ENCODE peak calls at places on chromosomes 12 and 14, in five cellular contexts. One of them, this sample, is unnamed.

GRCh38 chr12:48973992-48974673 is 2.6 kb upstream of the WNT10B start:
- DNase-seq in brain microvascular endothelial cell: peak; percentile 61
- DNase-seq in glutamatergic neuron: peak; percentile 87
- DNase-seq in ovary: no peak
- DNase-seq in lung: no peak
- DNase-seq in this sample: peak; percentile 58

GRCh38 chr14:55500708-55501107 is 60.3 kb upstream of the TBPL2 start:
- DNase-seq in brain microvascular endothelial cell: no peak
- DNase-seq in glutamatergic neuron: no peak
- DNase-seq in ovary: no peak
- DNase-seq in lung: no peak
- DNase-seq in this sample: no peak

GRCh38 chr12:76713130-76713529 is 50.8 kb upstream of the ZDHHC17 start:
- DNase-seq in brain microvascular endothelial cell: peak; percentile 45
- DNase-seq in glutamatergic neuron: no peak
- DNase-seq in ovary: no peak
- DNase-seq in lung: no peak
- DNase-seq in this sample: no peak

GRCh38 chr12:57148469-57149308 is 1.3 kb upstream of the LRP1-AS start:
- DNase-seq in brain microvascular endothelial cell: no peak
- DNase-seq in glutamatergic neuron: no peak
- DNase-seq in ovary: peak; percentile 79
- DNase-seq in lung: no peak
- DNase-seq in this sample: peak; percentile 70

GRCh38 chr12:29534935-29535334 is 37.4 kb upstream of the OVCH1 start:
- DNase-seq in brain microvascular endothelial cell: no peak
- DNase-seq in glutamatergic neuron: no peak
- DNase-seq in ovary: no peak
- DNase-seq in lung: no peak
- DNase-seq in this sample: no peak

GRCh38 chr14:34012978-34013713 is 62.3 kb upstream of the EGLN3 start:
- DNase-seq in brain microvascular endothelial cell: no peak
- DNase-seq in glutamatergic neuron: no peak
- DNase-seq in ovary: no peak
- DNase-seq in lung: no peak
- DNase-seq in this sample: no peak

GRCh38 chr12:107330901-107331431 is 237.6 kb upstream of the CRY1 start:
- DNase-seq in brain microvascular endothelial cell: no peak
- DNase-seq in glutamatergic neuron: no peak
- DNase-seq in ovary: no peak
- DNase-seq in lung: no peak
- DNase-seq in this sample: no peak

GRCh38 chr12:116161588-116161987 is 115.9 kb downstream of the MED13L start:
- DNase-seq in brain microvascular endothelial cell: no peak
- DNase-seq in glutamatergic neuron: no peak
- DNase-seq in ovary: no peak
- DNase-seq in lung: no peak
- DNase-seq in this sample: no peak

GRCh38 chr14:52473557-52473956 is 78.7 kb downstream of the TXNDC16 start:
- DNase-seq in brain microvascular endothelial cell: no peak
- DNase-seq in glutamatergic neuron: no peak
- DNase-seq in ovary: no peak
- DNase-seq in lung: no peak
- DNase-seq in this sample: no peak

GRCh38 chr12:52496590-52497071 is 3.6 kb upstream of the KRT6A start:
- DNase-seq in brain microvascular endothelial cell: peak; percentile 80
- DNase-seq in glutamatergic neuron: no peak
- DNase-seq in ovary: no peak
- DNase-seq in lung: no peak
- DNase-seq in this sample: peak; percentile 38

GRCh38 chr12:1481326-1481725 is 113.1 kb downstream of the FBXL14 start:
- DNase-seq in brain microvascular endothelial cell: no peak
- DNase-seq in glutamatergic neuron: no peak
- DNase-seq in ovary: no peak
- DNase-seq in lung: no peak
- DNase-seq in this sample: no peak

GRCh38 chr12:63321373-63321772 is 170.4 kb upstream of the AVPR1A start:
- DNase-seq in brain microvascular endothelial cell: no peak
- DNase-seq in glutamatergic neuron: no peak
- DNase-seq in ovary: no peak
- DNase-seq in lung: no peak
- DNase-seq in this sample: no peak

GRCh38 chr14:79639638-79640037 is 571.7 kb downstream of the DIO2 start:
- DNase-seq in brain microvascular endothelial cell: no peak
- DNase-seq in glutamatergic neuron: no peak
- DNase-seq in ovary: no peak
- DNase-seq in lung: no peak
- DNase-seq in this sample: no peak

GRCh38 chr12:90280564-90281058 is 572.0 kb upstream of the ATP2B1 start:
- DNase-seq in brain microvascular endothelial cell: peak; percentile 78
- DNase-seq in glutamatergic neuron: no peak
- DNase-seq in ovary: no peak
- DNase-seq in lung: no peak
- DNase-seq in this sample: no peak

GRCh38 chr12:6635856-6636521 is at the start of gene LPAR5:
- DNase-seq in brain microvascular endothelial cell: peak; percentile 12
- DNase-seq in glutamatergic neuron: no peak
- DNase-seq in ovary: no peak
- DNase-seq in lung: no peak
- DNase-seq in this sample: peak; percentile 24

GRCh38 chr12:1882850-1883470 is 35.5 kb downstream of the CACNA2D4 start:
- DNase-seq in brain microvascular endothelial cell: no peak
- DNase-seq in glutamatergic neuron: no peak
- DNase-seq in ovary: no peak
- DNase-seq in lung: no peak
- DNase-seq in this sample: no peak

GRCh38 chr14:63205281-63205575 is 985 bp downstream of the RHOJ start:
- DNase-seq in brain microvascular endothelial cell: no peak
- DNase-seq in glutamatergic neuron: no peak
- DNase-seq in ovary: no peak
- DNase-seq in lung: no peak
- DNase-seq in this sample: no peak

GRCh38 chr14:77203611-77204456 is 22.2 kb downstream of the TMEM63C start:
- DNase-seq in brain microvascular endothelial cell: no peak
- DNase-seq in glutamatergic neuron: no peak
- DNase-seq in ovary: no peak
- DNase-seq in lung: no peak
- DNase-seq in this sample: no peak

GRCh38 chr12:83574142-83574541 is 887.4 kb downstream of the TMTC2 start:
- DNase-seq in brain microvascular endothelial cell: no peak
- DNase-seq in glutamatergic neuron: no peak
- DNase-seq in ovary: no peak
- DNase-seq in lung: no peak
- DNase-seq in this sample: no peak

GRCh38 chr14:87044807-87045206 is 948.2 kb downstream of the GALC start:
- DNase-seq in brain microvascular endothelial cell: no peak
- DNase-seq in glutamatergic neuron: no peak
- DNase-seq in ovary: no peak
- DNase-seq in lung: no peak
- DNase-seq in this sample: no peak

GRCh38 chr12:14454098-14454907 is 88.8 kb downstream of the ATF7IP start:
- DNase-seq in brain microvascular endothelial cell: peak; percentile 54
- DNase-seq in glutamatergic neuron: no peak
- DNase-seq in ovary: no peak
- DNase-seq in lung: no peak
- DNase-seq in this sample: peak; percentile 38

GRCh38 chr14:68777644-68778043 is 15.2 kb downstream of the ZFP36L1 start:
- DNase-seq in brain microvascular endothelial cell: no peak
- DNase-seq in glutamatergic neuron: no peak
- DNase-seq in ovary: no peak
- DNase-seq in lung: no peak
- DNase-seq in this sample: peak; percentile 4

GRCh38 chr14:68771631-68772030 is 21.2 kb downstream of the ZFP36L1 start:
- DNase-seq in brain microvascular endothelial cell: no peak
- DNase-seq in glutamatergic neuron: peak; percentile 3
- DNase-seq in ovary: no peak
- DNase-seq in lung: no peak
- DNase-seq in this sample: no peak

GRCh38 chr14:68772761-68773381 is 20.0 kb downstream of the ZFP36L1 start:
- DNase-seq in brain microvascular endothelial cell: no peak
- DNase-seq in glutamatergic neuron: peak; percentile 4
- DNase-seq in ovary: no peak
- DNase-seq in lung: no peak
- DNase-seq in this sample: no peak

GRCh38 chr14:68775614-68776126 is 17.2 kb downstream of the ZFP36L1 start:
- DNase-seq in brain microvascular endothelial cell: no peak
- DNase-seq in glutamatergic neuron: peak; percentile 2
- DNase-seq in ovary: no peak
- DNase-seq in lung: no peak
- DNase-seq in this sample: no peak

DNA sequence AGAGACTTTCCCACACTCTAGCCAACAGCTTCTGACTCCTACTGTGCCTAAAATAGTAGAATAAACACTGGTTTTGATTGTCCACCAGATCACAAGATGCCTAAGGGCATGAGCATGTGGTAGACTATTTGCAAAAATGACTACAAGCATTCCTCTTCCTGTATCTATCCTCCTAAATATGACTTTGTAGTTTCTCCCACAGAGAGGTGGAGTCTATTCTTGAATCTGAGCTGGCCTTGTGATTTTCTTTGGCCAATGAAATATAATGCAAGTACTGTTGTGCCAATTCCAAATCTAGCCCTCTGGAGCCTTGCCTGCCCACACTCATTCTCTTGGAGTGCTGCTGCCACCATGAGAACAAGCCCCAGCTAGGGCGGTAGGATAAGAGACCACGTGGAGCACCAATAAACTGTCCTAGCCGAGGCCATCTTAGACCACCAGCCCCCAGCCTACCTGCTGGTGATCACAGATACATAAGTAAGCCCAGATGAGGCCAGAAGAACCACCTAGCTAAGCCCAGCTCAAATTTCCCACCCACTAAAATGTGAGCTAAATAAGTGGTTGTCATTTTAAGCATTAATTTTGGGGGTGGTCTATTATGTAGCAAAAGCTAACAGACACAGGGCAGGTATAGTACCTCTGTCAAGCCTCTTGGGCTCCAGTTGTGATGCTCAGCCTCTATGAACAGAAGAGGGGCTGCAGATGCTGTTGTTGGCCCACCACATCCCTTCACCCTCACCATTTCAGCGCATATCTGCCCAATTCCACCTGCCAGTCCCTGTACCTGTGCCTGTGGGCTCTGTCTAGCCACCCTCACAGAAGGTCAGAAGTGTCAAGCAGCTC is 17.9 kb downstream of the ZFP36L1 start:
- DNase-seq in brain microvascular endothelial cell: no peak
- DNase-seq in glutamatergic neuron: peak; percentile 1
- DNase-seq in ovary: no peak
- DNase-seq in lung: no peak
- DNase-seq in this sample: no peak
- TF ChIP-seq CTCF in brain microvascular endothelial cell: no peak
- TF ChIP-seq CTCF in glutamatergic neuron: no peak
- TF ChIP-seq CTCF in ovary: no peak
- TF ChIP-seq CTCF in lung: no peak
- TF ChIP-seq CTCF in this sample: no peak

GRCh38 chr14:105993814-105994213 is 467.4 kb downstream of the TMEM121 start:
- DNase-seq in brain microvascular endothelial cell: no peak
- DNase-seq in glutamatergic neuron: no peak
- DNase-seq in ovary: no peak
- DNase-seq in lung: no peak
- DNase-seq in this sample: no peak

GRCh38 chr14:105999361-106000028 is 473.1 kb downstream of the TMEM121 start:
- DNase-seq in brain microvascular endothelial cell: no peak
- DNase-seq in glutamatergic neuron: no peak
- DNase-seq in ovary: no peak
- DNase-seq in lung: peak; percentile 58
- DNase-seq in this sample: peak; percentile 93
- TF ChIP-seq CTCF in brain microvascular endothelial cell: peak; percentile 59
- TF ChIP-seq CTCF in glutamatergic neuron: no peak
- TF ChIP-seq CTCF in ovary: no peak
- TF ChIP-seq CTCF in lung: peak; percentile 29
- TF ChIP-seq CTCF in this sample: peak; percentile 3

GRCh38 chr14:102157346-102157745 is 17.6 kb downstream of the WDR20 start:
- DNase-seq in brain microvascular endothelial cell: no peak
- DNase-seq in glutamatergic neuron: no peak
- DNase-seq in ovary: no peak
- DNase-seq in lung: no peak
- DNase-seq in this sample: no peak

GRCh38 chr14:102154121-102154520 is 14.4 kb downstream of the WDR20 start:
- DNase-seq in brain microvascular endothelial cell: no peak
- DNase-seq in glutamatergic neuron: no peak
- DNase-seq in ovary: no peak
- DNase-seq in lung: no peak
- DNase-seq in this sample: no peak

GRCh38 chr14:102158797-102159196 is 19.1 kb downstream of the WDR20 start:
- DNase-seq in brain microvascular endothelial cell: no peak
- DNase-seq in glutamatergic neuron: no peak
- DNase-seq in ovary: no peak
- DNase-seq in lung: no peak
- DNase-seq in this sample: no peak

GRCh38 chr14:102150636-102151195 is 11.0 kb downstream of the WDR20 start:
- DNase-seq in brain microvascular endothelial cell: no peak
- DNase-seq in glutamatergic neuron: no peak
- DNase-seq in ovary: no peak
- DNase-seq in lung: no peak
- DNase-seq in this sample: no peak

DNA sequence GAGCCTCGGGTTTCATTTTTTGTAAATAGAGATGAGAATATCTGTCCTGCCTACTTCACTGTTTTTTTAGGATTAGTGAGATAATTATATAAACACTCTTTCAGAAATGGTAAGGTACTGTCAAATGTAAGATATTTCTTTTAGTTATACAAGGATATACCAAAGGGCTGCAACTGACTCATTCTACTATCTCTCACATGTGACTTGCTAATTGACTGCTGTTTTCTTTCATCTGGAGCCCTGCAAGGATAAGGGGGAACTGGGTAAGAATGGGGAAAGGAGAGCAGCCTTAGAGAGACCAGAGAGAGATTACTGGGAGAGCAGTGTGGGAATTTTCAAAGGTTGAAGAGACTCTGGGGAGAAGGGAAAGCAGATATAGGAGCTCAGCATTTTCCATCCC is 15.5 kb downstream of the WDR20 start:
- DNase-seq in brain microvascular endothelial cell: peak; percentile 16
- DNase-seq in glutamatergic neuron: no peak
- DNase-seq in ovary: no peak
- DNase-seq in lung: no peak
- DNase-seq in this sample: no peak
- TF ChIP-seq CTCF in brain microvascular endothelial cell: no peak
- TF ChIP-seq CTCF in glutamatergic neuron: no peak
- TF ChIP-seq CTCF in ovary: no peak
- TF ChIP-seq CTCF in lung: no peak
- TF ChIP-seq CTCF in this sample: no peak

GRCh38 chr12:26918321-26919215 is 19.2 kb downstream of the INTS13 start:
- DNase-seq in brain microvascular endothelial cell: no peak
- DNase-seq in glutamatergic neuron: no peak
- DNase-seq in ovary: no peak
- DNase-seq in lung: no peak
- DNase-seq in this sample: no peak
- TF ChIP-seq CTCF in brain microvascular endothelial cell: peak; percentile 5
- TF ChIP-seq CTCF in glutamatergic neuron: no peak
- TF ChIP-seq CTCF in ovary: no peak
- TF ChIP-seq CTCF in lung: no peak
- TF ChIP-seq CTCF in this sample: no peak